ENCODE peak calls at places on chromosomes 4 and X, in four cellular contexts. S is foreskin fibroblast, L is AG10803, G is NCI-H1694 treated with DMSO at 0.1 percent for 48 hours. Q is an unnamed sample.
A peak's percentile ranks its signal among the peaks of the same experiment; 100 is the strongest.

GRCh38 chrX:70196961-70197805 is 19.9 kb downstream of the DGAT2L6 start:
- DNase-seq in S (no peak), L (peak; percentile 36), G (peak; percentile 37), Q (peak; percentile 55)

GRCh38 chrX:136823175-136823574 is 42.4 kb upstream of the ARHGEF6 start:
- DNase-seq in S (peak; percentile 30), L (peak; percentile 12), G (no peak), Q (peak; percentile 24)

GRCh38 chr4:46386570-46386969 is 3.4 kb downstream of the GABRA2 start:
- DNase-seq in S (no peak), L (no peak), G (no peak), Q (peak; percentile 2)

GRCh38 chr4:6441202-6441582 is 31.2 kb downstream of the PPP2R2C start:
- DNase-seq in S (no peak), L (no peak), G (no peak), Q (no peak)

GRCh38 chrX:10486373-10486772 is 134.0 kb downstream of the MID1 start:
- DNase-seq in S (peak; percentile 78), L (peak; percentile 86), G (no peak), Q (peak; percentile 79)

GRCh38 chr4:169854090-169854489 is 96.3 kb upstream of the HPF1 start:
- DNase-seq in S (no peak), L (no peak), G (no peak), Q (no peak)

GRCh38 chr4:145722561-145722960 is 42.6 kb downstream of the C4orf51 start:
- DNase-seq in S (no peak), L (no peak), G (no peak), Q (no peak)

GRCh38 chr4:70734168-70734954 is 12.6 kb downstream of the RUFY3 start:
- DNase-seq in S (peak; percentile 24), L (peak; percentile 54), G (no peak), Q (peak; percentile 77)

GRCh38 chrX:7146026-7146702 is 1.3 kb upstream of the STS start:
- DNase-seq in S (no peak), L (no peak), G (no peak), Q (peak; percentile 14)

GRCh38 chr4:183602444-183603102 is 56.4 kb downstream of the RWDD4 start:
- DNase-seq in S (no peak), L (peak; percentile 23), G (no peak), Q (peak; percentile 39)

GRCh38 chr4:8699063-8699385 is 106.5 kb downstream of the CPZ start:
- DNase-seq in S (no peak), L (no peak), G (no peak), Q (no peak)

GRCh38 chr4:86451560-86452322 is 91.9 kb upstream of the MAPK10 start:
- DNase-seq in S (peak; percentile 13), L (peak; percentile 16), G (no peak), Q (peak; percentile 37)